ENCODE peak calls at places on chromosomes 12 and 14, in six cellular contexts. S is lower leg skin, C is WERI-Rb-1, M is fibroblast of mammary gland, N is bronchial epithelial cell, B is suprapubic skin. Y is an unnamed sample.

GRCh38 chr14:59918824-59919581 is 941 bp upstream of the LRRC9 start:
- DNase-seq in S (no peak), C (peak), M (peak), N (peak), B (no peak), Y (peak)

GRCh38 chr14:52279405-52279804 is 11.9 kb downstream of the PTGDR start:
- DNase-seq in S (no peak), C (no peak), M (peak), N (peak), B (no peak), Y (peak)

GRCh38 chr12:72011374-72011773 is 72.7 kb downstream of the TPH2 start:
- DNase-seq in S (no peak), C (no peak), M (no peak), N (no peak), B (no peak), Y (peak)

GRCh38 chr12:71664411-71665108 is 459 bp downstream of the THAP2 start:
- DNase-seq in S (no peak), C (no peak), M (peak), N (peak), B (no peak), Y (peak)

GRCh38 chr14:21096438-21096837 is 2.0 kb downstream of the ZNF219 start:
- DNase-seq in S (no peak), C (peak), M (no peak), N (no peak), B (no peak), Y (no peak)

GRCh38 chr12:52802442-52802841 is 6.5 kb upstream of the KRT3 start:
- DNase-seq in S (no peak), C (no peak), M (no peak), N (no peak), B (no peak), Y (no peak)

GRCh38 chr12:91316161-91316759 is 133.6 kb upstream of the DCN start:
- DNase-seq in S (no peak), C (no peak), M (no peak), N (no peak), B (no peak), Y (peak)

GRCh38 chr12:67578976-67579661 is 69.4 kb upstream of the DYRK2 start:
- DNase-seq in S (no peak), C (no peak), M (peak), N (no peak), B (no peak), Y (no peak)

GRCh38 chr12:79020106-79020505 is 155.5 kb downstream of the SYT1 start:
- DNase-seq in S (no peak), C (no peak), M (peak), N (peak), B (no peak), Y (peak)

GRCh38 chr12:27573972-27574371 is 50.0 kb downstream of the PPFIBP1 start:
- DNase-seq in S (no peak), C (no peak), M (peak), N (peak), B (no peak), Y (peak)

GRCh38 chr12:89529738-89530137 is 3.9 kb upstream of the POC1B start:
- DNase-seq in S (no peak), C (no peak), M (peak), N (peak), B (no peak), Y (peak)

GRCh38 chr12:95151821-95152220 is 65.4 kb downstream of the FGD6 start:
- DNase-seq in S (no peak), C (no peak), M (no peak), N (peak), B (no peak), Y (no peak)

GRCh38 chr14:67526676-67527459 is 6.2 kb upstream of the PLEKHH1 start:
- DNase-seq in S (peak), C (peak), M (peak), N (peak), B (no peak), Y (peak)

GRCh38 chr14:73753887-73754880 is 40.0 kb upstream of the PNMA1 start:
- DNase-seq in S (peak), C (no peak), M (peak), N (no peak), B (no peak), Y (no peak)

GRCh38 chr14:63867926-63868921 is 15.4 kb downstream of the SYNE2 start:
- DNase-seq in S (no peak), C (no peak), M (no peak), N (peak), B (no peak), Y (no peak)

GRCh38 chr14:59483360-59483759 is 848 bp downstream of the L3HYPDH start:
- DNase-seq in S (no peak), C (peak), M (peak), N (peak), B (no peak), Y (peak)

GRCh38 chr12:120093336-120093591 is 23.3 kb downstream of the RAB35 start:
- DNase-seq in S (no peak), C (no peak), M (no peak), N (no peak), B (no peak), Y (no peak)

GRCh38 chr12:19884081-19884480 is 444.8 kb downstream of the AEBP2 start:
- DNase-seq in S (no peak), C (no peak), M (no peak), N (no peak), B (no peak), Y (no peak)

GRCh38 chr14:95389471-95390011 is 69.8 kb upstream of the CLMN start:
- DNase-seq in S (peak), C (no peak), M (peak), N (no peak), B (peak), Y (peak)

GRCh38 chr14:81219821-81220487 is 805 bp downstream of the GTF2A1 start:
- DNase-seq in S (peak), C (peak), M (peak), N (no peak), B (peak), Y (no peak)

GRCh38 chr14:74456684-74457083 is 30.7 kb upstream of the SYNDIG1L start:
- DNase-seq in S (peak), C (peak), M (no peak), N (no peak), B (no peak), Y (no peak)

GRCh38 chr12:68106160-68106559 is 53.4 kb downstream of the IFNG start:
- DNase-seq in S (no peak), C (no peak), M (peak), N (peak), B (no peak), Y (peak)

GRCh38 chr14:64786296-64787149 is 82.3 kb downstream of the PLEKHG3 start:
- DNase-seq in S (no peak), C (no peak), M (peak), N (no peak), B (no peak), Y (peak)

GRCh38 chr12:69897744-69898143 is 72.7 kb downstream of the MYRFL start:
- DNase-seq in S (no peak), C (no peak), M (peak), N (peak), B (no peak), Y (peak)

GRCh38 chr12:101671157-101671791 is 26.2 kb upstream of the CHPT1 start:
- DNase-seq in S (no peak), C (no peak), M (no peak), N (no peak), B (no peak), Y (no peak)

GRCh38 chr14:23172572-23172971 is 10.9 kb downstream of the SLC7A8 start:
- DNase-seq in S (no peak), C (no peak), M (no peak), N (no peak), B (no peak), Y (no peak)

GRCh38 chr12:98595152-98595988 is 1.9 kb downstream of the SLC25A3 start:
- DNase-seq in S (no peak), C (no peak), M (peak), N (peak), B (no peak), Y (peak)

GRCh38 chr14:105475269-105475915 is 771 bp downstream of the CRIP2 start:
- DNase-seq in S (peak), C (no peak), M (peak), N (peak), B (peak), Y (no peak)

DNA sequence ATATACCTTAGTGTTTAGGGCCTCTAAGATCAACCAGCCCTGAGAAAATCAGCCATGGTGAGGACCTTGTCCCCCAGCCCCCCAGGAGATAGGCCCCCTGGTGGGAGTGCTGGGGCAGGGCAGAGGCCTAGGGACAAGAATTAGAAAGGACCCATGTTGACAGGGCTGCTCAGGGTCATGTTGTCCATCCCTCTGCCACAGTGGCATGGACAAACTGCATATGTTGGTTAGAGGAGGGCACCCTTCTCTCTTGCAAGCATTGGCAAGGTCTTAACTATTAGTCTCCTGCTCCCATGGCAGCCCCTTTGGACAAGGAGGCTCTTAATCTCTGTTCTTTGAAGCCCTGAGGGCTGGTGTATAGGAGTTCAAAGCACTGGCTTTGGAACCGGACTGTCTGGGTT is 755 bp upstream of the PTPN6 start:
- DNase-seq in S (no peak), C (no peak), M (no peak), N (no peak), B (no peak), Y (no peak)
- H3K4me3 ChIP-seq in S (no peak), C (no peak), M (no peak), N (no peak), B (no peak), Y (no peak)

GRCh38 chr12:116066381-116067230 is 210.9 kb downstream of the MED13L start:
- DNase-seq in S (no peak), C (peak), M (peak), N (peak), B (no peak), Y (peak)
- TF ChIP-seq CTCF in S (no peak), C (peak), M (peak), N (peak), B (peak), Y (peak)

GRCh38 chr12:50086148-50086547 is 1.0 kb downstream of the SMARCD1 start:
- DNase-seq in S (no peak), C (no peak), M (no peak), N (no peak), B (no peak), Y (no peak)

GRCh38 chr12:50085615-50085928 is 430 bp downstream of the SMARCD1 start:
- DNase-seq in S (no peak), C (no peak), M (no peak), N (no peak), B (no peak), Y (no peak)

GRCh38 chr12:50083301-50083700 is 1.8 kb upstream of the SMARCD1 start:
- DNase-seq in S (no peak), C (no peak), M (no peak), N (no peak), B (no peak), Y (no peak)

GRCh38 chr12:50087159-50087558 is 2.0 kb downstream of the SMARCD1 start:
- DNase-seq in S (no peak), C (no peak), M (no peak), N (no peak), B (no peak), Y (no peak)

DNA sequence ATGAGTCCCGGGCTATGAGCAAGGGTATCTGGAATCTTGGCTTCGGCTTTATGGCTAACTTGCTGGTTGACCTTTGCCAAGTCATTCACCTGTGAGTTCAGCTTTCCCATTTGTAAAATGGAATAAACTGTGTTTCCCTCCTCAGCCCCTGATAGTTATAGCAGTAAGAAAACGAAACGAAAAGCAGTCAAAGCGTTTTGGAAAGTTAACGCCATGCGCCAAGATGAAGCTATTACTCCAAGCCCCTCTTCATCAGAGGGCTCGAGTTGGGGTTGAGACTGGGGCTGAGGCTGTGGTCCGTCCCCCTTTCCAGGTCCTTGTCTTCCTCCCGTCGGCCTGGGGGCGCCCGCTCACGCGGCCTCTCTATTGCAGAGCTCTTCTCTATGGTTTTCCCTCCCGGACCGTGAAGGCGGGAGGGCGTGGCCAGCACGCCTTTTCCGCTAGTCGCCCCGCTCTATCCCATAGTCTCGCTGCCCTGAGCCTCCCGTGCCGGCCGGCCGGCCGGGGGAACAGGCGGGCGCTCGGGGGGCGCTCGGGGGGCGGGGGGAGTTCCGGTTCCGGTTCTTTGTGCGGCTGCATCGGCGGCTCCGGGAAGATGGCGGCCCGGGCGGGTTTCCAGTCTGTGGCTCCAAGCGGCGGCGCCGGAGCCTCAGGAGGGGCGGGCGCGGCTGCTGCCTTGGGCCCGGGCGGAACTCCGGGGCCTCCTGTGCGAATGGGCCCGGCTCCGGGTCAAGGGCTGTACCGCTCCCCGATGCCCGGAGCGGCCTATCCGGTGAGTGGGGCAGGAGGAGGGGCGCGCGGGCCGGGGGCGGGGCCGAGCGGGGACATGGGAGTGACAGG is at the start of gene SMARCD1:
- DNase-seq in S (peak), C (peak), M (peak), N (peak), B (peak), Y (peak)
- H3K4me3 ChIP-seq in S (peak), C (peak), M (peak), N (peak), B (peak), Y (peak)

GRCh38 chr12:43733687-43734086 is 24.9 kb downstream of the PUS7L start:
- DNase-seq in S (no peak), C (no peak), M (no peak), N (no peak), B (no peak), Y (no peak)
- TF ChIP-seq CTCF in S (no peak), C (no peak), M (no peak), N (peak), B (no peak), Y (no peak)

GRCh38 chr12:1707051-1707450 is 16.2 kb downstream of the ADIPOR2 start:
- DNase-seq in S (no peak), C (no peak), M (no peak), N (no peak), B (no peak), Y (no peak)
- H3K4me3 ChIP-seq in S (no peak), C (no peak), M (no peak), N (no peak), B (no peak), Y (no peak)

GRCh38 chr12:56220611-56221232 is 1.0 kb downstream of the RNF41 start:
- DNase-seq in S (no peak), C (no peak), M (peak), N (peak), B (no peak), Y (peak)

GRCh38 chr12:56223571-56224101 is 506 bp upstream of the NABP2 start:
- DNase-seq in S (no peak), C (no peak), M (no peak), N (no peak), B (no peak), Y (no peak)

GRCh38 chr12:56222531-56222895 is 791 bp upstream of the RNF41 start:
- DNase-seq in S (no peak), C (no peak), M (no peak), N (peak), B (no peak), Y (no peak)

GRCh38 chr12:56221233-56221756 is 427 bp downstream of the RNF41 start:
- DNase-seq in S (peak), C (no peak), M (peak), N (peak), B (peak), Y (peak)

GRCh38 chr12:56221757-56222530 is at the start of gene RNF41:
- DNase-seq in S (peak), C (peak), M (peak), N (peak), B (peak), Y (peak)
- TF ChIP-seq CTCF in S (no peak), C (peak), M (no peak), N (peak), B (peak), Y (no peak)

DNA sequence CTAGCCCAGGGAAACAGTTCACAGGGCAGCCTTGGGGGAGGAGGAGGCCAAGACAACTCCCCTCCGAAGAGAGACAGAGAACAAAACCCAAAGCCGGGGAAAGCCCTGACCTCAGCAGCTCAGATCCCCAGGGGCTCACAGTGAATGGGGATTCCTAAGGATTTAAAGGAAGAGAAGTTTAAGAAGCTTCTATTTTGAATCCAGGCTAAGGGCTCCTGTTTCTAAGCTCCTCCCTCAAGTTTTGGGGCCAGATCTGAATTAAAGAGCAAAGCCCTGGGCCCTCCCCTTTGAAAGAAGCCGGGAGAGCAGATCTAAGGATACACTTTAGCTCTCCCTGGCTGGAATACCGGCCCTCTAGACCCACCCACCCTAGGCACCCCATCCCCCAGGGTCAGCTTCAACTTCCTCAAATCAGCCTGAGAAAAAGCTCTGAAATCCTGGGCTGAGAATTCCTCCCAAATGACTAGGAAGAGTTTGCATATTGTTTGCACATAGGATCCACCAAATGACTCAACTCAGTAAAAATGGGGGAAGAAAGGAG is 3.9 kb downstream of the KDM2B start:
- DNase-seq in S (no peak), C (peak), M (peak), N (peak), B (no peak), Y (peak)
- H3K4me3 ChIP-seq in S (no peak), C (no peak), M (no peak), N (no peak), B (peak), Y (no peak)

GRCh38 chr14:50383618-50384225 is 13.0 kb downstream of the CDKL1 start:
- DNase-seq in S (no peak), C (peak), M (no peak), N (no peak), B (no peak), Y (peak)
- TF ChIP-seq CTCF in S (no peak), C (no peak), M (no peak), N (no peak), B (no peak), Y (no peak)